ENCODE peak calls at places on chromosome 5, in eight cellular contexts. One of them, this sample, is unnamed.

GRCh38 chr5:33649801-33650482 is 209.2 kb downstream of the TARS1 start:
- DNase-seq in SK-N-SH: no peak
- DNase-seq in HCT116: no peak
- DNase-seq in right atrium auricular region: no peak
- DNase-seq in adrenal gland: no peak
- DNase-seq in brain microvascular endothelial cell: peak; percentile 78
- DNase-seq in pancreas: no peak
- DNase-seq in lower lobe of right lung: no peak
- DNase-seq in this sample: peak; percentile 19

GRCh38 chr5:18882162-18882561 is 1105.8 kb downstream of the CDH18 start:
- DNase-seq in SK-N-SH: no peak
- DNase-seq in HCT116: no peak
- DNase-seq in right atrium auricular region: no peak
- DNase-seq in adrenal gland: no peak
- DNase-seq in brain microvascular endothelial cell: no peak
- DNase-seq in pancreas: no peak
- DNase-seq in lower lobe of right lung: no peak
- DNase-seq in this sample: no peak

GRCh38 chr5:87825583-87825982 is 412.9 kb upstream of the CCNH start:
- DNase-seq in SK-N-SH: peak; percentile 37
- DNase-seq in HCT116: no peak
- DNase-seq in right atrium auricular region: no peak
- DNase-seq in adrenal gland: no peak
- DNase-seq in brain microvascular endothelial cell: no peak
- DNase-seq in pancreas: no peak
- DNase-seq in lower lobe of right lung: no peak
- DNase-seq in this sample: no peak

GRCh38 chr5:5659066-5659465 is 236.6 kb downstream of the ICE1 start:
- DNase-seq in SK-N-SH: no peak
- DNase-seq in HCT116: no peak
- DNase-seq in right atrium auricular region: no peak
- DNase-seq in adrenal gland: no peak
- DNase-seq in brain microvascular endothelial cell: no peak
- DNase-seq in pancreas: no peak
- DNase-seq in lower lobe of right lung: no peak
- DNase-seq in this sample: no peak

GRCh38 chr5:80871541-80871961 is 88.6 kb upstream of the RASGRF2 start:
- DNase-seq in SK-N-SH: no peak
- DNase-seq in HCT116: peak; percentile 45
- DNase-seq in right atrium auricular region: no peak
- DNase-seq in adrenal gland: no peak
- DNase-seq in brain microvascular endothelial cell: peak; percentile 59
- DNase-seq in pancreas: no peak
- DNase-seq in lower lobe of right lung: no peak
- DNase-seq in this sample: peak; percentile 2

GRCh38 chr5:116097301-116097700 is 12.5 kb downstream of the COMMD10 start:
- DNase-seq in SK-N-SH: no peak
- DNase-seq in HCT116: no peak
- DNase-seq in right atrium auricular region: no peak
- DNase-seq in adrenal gland: no peak
- DNase-seq in brain microvascular endothelial cell: peak; percentile 22
- DNase-seq in pancreas: no peak
- DNase-seq in lower lobe of right lung: no peak
- DNase-seq in this sample: no peak

GRCh38 chr5:124797665-124798087 is 51.2 kb upstream of the ZNF608 start:
- DNase-seq in SK-N-SH: no peak
- DNase-seq in HCT116: no peak
- DNase-seq in right atrium auricular region: peak; percentile 66
- DNase-seq in adrenal gland: no peak
- DNase-seq in brain microvascular endothelial cell: no peak
- DNase-seq in pancreas: no peak
- DNase-seq in lower lobe of right lung: no peak
- DNase-seq in this sample: no peak

GRCh38 chr5:149832636-149833035 is 102.5 kb downstream of the PPARGC1B start:
- DNase-seq in SK-N-SH: no peak
- DNase-seq in HCT116: no peak
- DNase-seq in right atrium auricular region: no peak
- DNase-seq in adrenal gland: no peak
- DNase-seq in brain microvascular endothelial cell: no peak
- DNase-seq in pancreas: no peak
- DNase-seq in lower lobe of right lung: no peak
- DNase-seq in this sample: no peak

GRCh38 chr5:34770486-34770885 is 68.5 kb upstream of the TTC23L start:
- DNase-seq in SK-N-SH: no peak
- DNase-seq in HCT116: no peak
- DNase-seq in right atrium auricular region: no peak
- DNase-seq in adrenal gland: no peak
- DNase-seq in brain microvascular endothelial cell: no peak
- DNase-seq in pancreas: no peak
- DNase-seq in lower lobe of right lung: no peak
- DNase-seq in this sample: no peak

GRCh38 chr5:96745844-96746531 is 61.8 kb downstream of the ERAP1 start:
- DNase-seq in SK-N-SH: no peak
- DNase-seq in HCT116: no peak
- DNase-seq in right atrium auricular region: no peak
- DNase-seq in adrenal gland: no peak
- DNase-seq in brain microvascular endothelial cell: no peak
- DNase-seq in pancreas: no peak
- DNase-seq in lower lobe of right lung: no peak
- DNase-seq in this sample: no peak

GRCh38 chr5:119330367-119331183 is 25.2 kb upstream of the TNFAIP8 start:
- DNase-seq in SK-N-SH: no peak
- DNase-seq in HCT116: no peak
- DNase-seq in right atrium auricular region: no peak
- DNase-seq in adrenal gland: no peak
- DNase-seq in brain microvascular endothelial cell: no peak
- DNase-seq in pancreas: no peak
- DNase-seq in lower lobe of right lung: no peak
- DNase-seq in this sample: no peak

GRCh38 chr5:79974896-79975295 is 16.2 kb downstream of the MTX3 start:
- DNase-seq in SK-N-SH: no peak
- DNase-seq in HCT116: peak; percentile 40
- DNase-seq in right atrium auricular region: no peak
- DNase-seq in adrenal gland: no peak
- DNase-seq in brain microvascular endothelial cell: no peak
- DNase-seq in pancreas: no peak
- DNase-seq in lower lobe of right lung: no peak
- DNase-seq in this sample: peak; percentile 18

GRCh38 chr5:151048526-151048925 is 28.1 kb downstream of the GPX3 start:
- DNase-seq in SK-N-SH: no peak
- DNase-seq in HCT116: no peak
- DNase-seq in right atrium auricular region: no peak
- DNase-seq in adrenal gland: no peak
- DNase-seq in brain microvascular endothelial cell: no peak
- DNase-seq in pancreas: peak; percentile 10
- DNase-seq in lower lobe of right lung: no peak
- DNase-seq in this sample: no peak

GRCh38 chr5:83475540-83476469 is 4.3 kb downstream of the VCAN start:
- DNase-seq in SK-N-SH: no peak
- DNase-seq in HCT116: no peak
- DNase-seq in right atrium auricular region: no peak
- DNase-seq in adrenal gland: no peak
- DNase-seq in brain microvascular endothelial cell: peak; percentile 61
- DNase-seq in pancreas: no peak
- DNase-seq in lower lobe of right lung: no peak
- DNase-seq in this sample: no peak

GRCh38 chr5:138901716-138902115 is 26.6 kb upstream of the LRRTM2 start:
- DNase-seq in SK-N-SH: no peak
- DNase-seq in HCT116: no peak
- DNase-seq in right atrium auricular region: no peak
- DNase-seq in adrenal gland: no peak
- DNase-seq in brain microvascular endothelial cell: no peak
- DNase-seq in pancreas: no peak
- DNase-seq in lower lobe of right lung: no peak
- DNase-seq in this sample: no peak

GRCh38 chr5:132259061-132259851 is 1.8 kb downstream of the PDLIM4 start:
- DNase-seq in SK-N-SH: peak; percentile 87
- DNase-seq in HCT116: no peak
- DNase-seq in right atrium auricular region: peak; percentile 92
- DNase-seq in adrenal gland: peak; percentile 90
- DNase-seq in brain microvascular endothelial cell: peak; percentile 84
- DNase-seq in pancreas: peak; percentile 66
- DNase-seq in lower lobe of right lung: no peak
- DNase-seq in this sample: peak; percentile 68

GRCh38 chr5:107455111-107455544 is 215.6 kb downstream of the EFNA5 start:
- DNase-seq in SK-N-SH: no peak
- DNase-seq in HCT116: no peak
- DNase-seq in right atrium auricular region: no peak
- DNase-seq in adrenal gland: no peak
- DNase-seq in brain microvascular endothelial cell: no peak
- DNase-seq in pancreas: no peak
- DNase-seq in lower lobe of right lung: no peak
- DNase-seq in this sample: no peak

GRCh38 chr5:178784391-178784790 is 53.9 kb upstream of the ZNF354A start:
- DNase-seq in SK-N-SH: no peak
- DNase-seq in HCT116: no peak
- DNase-seq in right atrium auricular region: no peak
- DNase-seq in adrenal gland: no peak
- DNase-seq in brain microvascular endothelial cell: no peak
- DNase-seq in pancreas: no peak
- DNase-seq in lower lobe of right lung: no peak
- DNase-seq in this sample: no peak

GRCh38 chr5:98454904-98455303 is 318.6 kb upstream of the RGMB start:
- DNase-seq in SK-N-SH: no peak
- DNase-seq in HCT116: peak; percentile 0
- DNase-seq in right atrium auricular region: no peak
- DNase-seq in adrenal gland: no peak
- DNase-seq in brain microvascular endothelial cell: peak; percentile 85
- DNase-seq in pancreas: no peak
- DNase-seq in lower lobe of right lung: no peak
- DNase-seq in this sample: peak; percentile 38

GRCh38 chr5:171295299-171295698 is 13.7 kb upstream of the TLX3 start:
- DNase-seq in SK-N-SH: no peak
- DNase-seq in HCT116: no peak
- DNase-seq in right atrium auricular region: no peak
- DNase-seq in adrenal gland: no peak
- DNase-seq in brain microvascular endothelial cell: peak; percentile 16
- DNase-seq in pancreas: no peak
- DNase-seq in lower lobe of right lung: no peak
- DNase-seq in this sample: no peak

GRCh38 chr5:78638423-78638822 is 10.1 kb downstream of the LHFPL2 start:
- DNase-seq in SK-N-SH: peak; percentile 64
- DNase-seq in HCT116: no peak
- DNase-seq in right atrium auricular region: peak; percentile 86
- DNase-seq in adrenal gland: peak; percentile 96
- DNase-seq in brain microvascular endothelial cell: peak; percentile 84
- DNase-seq in pancreas: peak; percentile 90
- DNase-seq in lower lobe of right lung: no peak
- DNase-seq in this sample: peak; percentile 93

GRCh38 chr5:54956922-54957321 is 28.5 kb downstream of the ESM1 start:
- DNase-seq in SK-N-SH: no peak
- DNase-seq in HCT116: no peak
- DNase-seq in right atrium auricular region: no peak
- DNase-seq in adrenal gland: no peak
- DNase-seq in brain microvascular endothelial cell: no peak
- DNase-seq in pancreas: no peak
- DNase-seq in lower lobe of right lung: no peak
- DNase-seq in this sample: no peak

GRCh38 chr5:132591140-132591539 is 34.4 kb downstream of the RAD50 start:
- DNase-seq in SK-N-SH: peak; percentile 4
- DNase-seq in HCT116: peak; percentile 3
- DNase-seq in right atrium auricular region: no peak
- DNase-seq in adrenal gland: no peak
- DNase-seq in brain microvascular endothelial cell: no peak
- DNase-seq in pancreas: no peak
- DNase-seq in lower lobe of right lung: no peak
- DNase-seq in this sample: no peak

DNA sequence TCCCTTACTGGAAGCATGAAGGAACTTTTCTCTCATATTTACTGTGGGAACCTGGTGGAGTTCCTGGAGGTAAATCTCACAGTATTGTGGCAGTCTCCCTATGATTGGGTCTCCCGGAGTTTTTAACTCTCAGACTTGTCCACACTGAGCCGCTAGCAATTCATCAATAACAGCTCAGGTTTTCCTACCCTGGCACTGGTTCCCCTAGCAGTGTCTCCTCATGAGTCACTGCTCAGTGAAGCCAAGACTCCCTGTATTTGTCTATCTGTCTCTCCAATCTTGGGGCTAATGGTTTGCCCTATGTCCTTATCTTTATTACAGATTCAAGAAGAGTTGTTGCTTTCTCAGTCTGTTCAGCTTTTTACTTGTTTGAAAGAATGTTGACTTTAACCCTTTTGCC is 176.7 kb upstream of the FGF10 start:
- DNase-seq in SK-N-SH: no peak
- DNase-seq in HCT116: no peak
- DNase-seq in right atrium auricular region: no peak
- DNase-seq in adrenal gland: no peak
- DNase-seq in brain microvascular endothelial cell: no peak
- DNase-seq in pancreas: no peak
- DNase-seq in lower lobe of right lung: no peak
- DNase-seq in this sample: peak; percentile 38
- H3K4me3 ChIP-seq in SK-N-SH: no peak overlapping the region
- H3K4me3 ChIP-seq in HCT116: no peak overlapping the region
- H3K4me3 ChIP-seq in right atrium auricular region: no peak overlapping the region
- H3K4me3 ChIP-seq in adrenal gland: no peak overlapping the region
- H3K4me3 ChIP-seq in brain microvascular endothelial cell: no peak overlapping the region
- H3K4me3 ChIP-seq in pancreas: no peak overlapping the region
- H3K4me3 ChIP-seq in lower lobe of right lung: no peak overlapping the region
- H3K4me3 ChIP-seq in this sample: no peak overlapping the region

DNA sequence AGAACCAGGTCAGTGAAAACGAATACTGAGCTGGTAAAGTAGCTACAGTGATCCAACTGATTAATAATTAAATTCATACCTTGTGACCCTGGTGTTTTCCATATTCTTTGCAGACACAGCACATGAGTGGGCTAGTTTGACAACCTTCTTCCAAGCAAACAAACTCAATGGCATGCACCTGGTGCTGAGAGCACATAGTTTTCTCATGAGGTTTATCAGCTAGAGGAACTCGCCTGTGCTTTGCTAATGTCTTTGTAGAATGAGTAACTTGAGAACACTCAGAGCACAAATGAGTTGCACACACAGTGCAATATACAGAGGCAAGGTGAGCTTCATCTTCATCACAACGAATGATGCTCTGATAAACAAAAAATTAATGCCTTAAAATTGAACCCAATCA is 12.6 kb downstream of the TRIM23 start:
- DNase-seq in SK-N-SH: no peak
- DNase-seq in HCT116: no peak
- DNase-seq in right atrium auricular region: no peak
- DNase-seq in adrenal gland: no peak
- DNase-seq in brain microvascular endothelial cell: peak; percentile 39
- DNase-seq in pancreas: no peak
- DNase-seq in lower lobe of right lung: no peak
- DNase-seq in this sample: no peak
- H3K36me3 ChIP-seq in SK-N-SH: peaks cover 69% of the 10 kb centered on the region
- H3K36me3 ChIP-seq in HCT116: peaks cover 10% of the 10 kb centered on the region
- H3K36me3 ChIP-seq in right atrium auricular region: peaks cover 58% of the 10 kb centered on the region
- H3K36me3 ChIP-seq in adrenal gland: no peaks in the 10 kb centered on the region
- H3K36me3 ChIP-seq in brain microvascular endothelial cell: peaks cover 42% of the 10 kb centered on the region
- H3K36me3 ChIP-seq in pancreas: peaks cover 21% of the 10 kb centered on the region
- H3K36me3 ChIP-seq in lower lobe of right lung: peaks cover 98% of the 10 kb centered on the region
- H3K36me3 ChIP-seq in this sample: peaks cover 24% of the 10 kb centered on the region

GRCh38 chr5:134122530-134122929 is 8.0 kb downstream of the TCF7 start:
- DNase-seq in SK-N-SH: no peak
- DNase-seq in HCT116: no peak
- DNase-seq in right atrium auricular region: no peak
- DNase-seq in adrenal gland: no peak
- DNase-seq in brain microvascular endothelial cell: no peak
- DNase-seq in pancreas: no peak
- DNase-seq in lower lobe of right lung: no peak
- DNase-seq in this sample: no peak
- H3K27me3 ChIP-seq in SK-N-SH: no peaks in the 10 kb centered on the region
- H3K27me3 ChIP-seq in HCT116: no peaks in the 10 kb centered on the region
- H3K27me3 ChIP-seq in right atrium auricular region: no peaks in the 10 kb centered on the region
- H3K27me3 ChIP-seq in adrenal gland: no peaks in the 10 kb centered on the region
- H3K27me3 ChIP-seq in brain microvascular endothelial cell: no peaks in the 10 kb centered on the region
- H3K27me3 ChIP-seq in pancreas: no peaks in the 10 kb centered on the region
- H3K27me3 ChIP-seq in lower lobe of right lung: no peaks in the 10 kb centered on the region
- H3K27me3 ChIP-seq in this sample: no peaks in the 10 kb centered on the region

GRCh38 chr5:137212471-137212870 is 286.7 kb downstream of the SPOCK1 start:
- DNase-seq in SK-N-SH: no peak
- DNase-seq in HCT116: no peak
- DNase-seq in right atrium auricular region: no peak
- DNase-seq in adrenal gland: no peak
- DNase-seq in brain microvascular endothelial cell: no peak
- DNase-seq in pancreas: no peak
- DNase-seq in lower lobe of right lung: no peak
- DNase-seq in this sample: no peak
- H3K4me3 ChIP-seq in SK-N-SH: no peak overlapping the region
- H3K4me3 ChIP-seq in HCT116: no peak overlapping the region
- H3K4me3 ChIP-seq in right atrium auricular region: no peak overlapping the region
- H3K4me3 ChIP-seq in adrenal gland: no peak overlapping the region
- H3K4me3 ChIP-seq in brain microvascular endothelial cell: no peak overlapping the region
- H3K4me3 ChIP-seq in pancreas: no peak overlapping the region
- H3K4me3 ChIP-seq in lower lobe of right lung: no peak overlapping the region
- H3K4me3 ChIP-seq in this sample: no peak overlapping the region

This sample was measured in MG63.